ENCODE peak calls at places on chromosomes 7 and 10, in four cellular contexts. One of them, this sample, is unnamed.

GRCh38 chr7:645606-646005 is 80.9 kb upstream of the DNAAF5 start:
- DNase-seq in fibroblast of villous mesenchyme: no peak
- DNase-seq in spleen: no peak
- DNase-seq in astrocyte of the spinal cord: no peak
- DNase-seq in this sample: no peak

GRCh38 chr7:12052211-12052610 is 158.9 kb upstream of the TMEM106B start:
- DNase-seq in fibroblast of villous mesenchyme: peak
- DNase-seq in spleen: no peak
- DNase-seq in astrocyte of the spinal cord: no peak
- DNase-seq in this sample: peak

GRCh38 chr10:101967713-101968112 is 88.3 kb downstream of the ARMH3 start:
- DNase-seq in fibroblast of villous mesenchyme: no peak
- DNase-seq in spleen: no peak
- DNase-seq in astrocyte of the spinal cord: peak
- DNase-seq in this sample: peak

GRCh38 chr10:1498746-1499343 is 238.5 kb downstream of the ADARB2 start:
- DNase-seq in fibroblast of villous mesenchyme: no peak
- DNase-seq in spleen: no peak
- DNase-seq in astrocyte of the spinal cord: no peak
- DNase-seq in this sample: no peak

GRCh38 chr10:79385392-79385795 is 38.1 kb downstream of the PPIF start:
- DNase-seq in fibroblast of villous mesenchyme: no peak
- DNase-seq in spleen: peak
- DNase-seq in astrocyte of the spinal cord: no peak
- DNase-seq in this sample: no peak

GRCh38 chr10:127535802-127536515 is 13.2 kb upstream of the NPS start:
- DNase-seq in fibroblast of villous mesenchyme: no peak
- DNase-seq in spleen: no peak
- DNase-seq in astrocyte of the spinal cord: no peak
- DNase-seq in this sample: no peak

GRCh38 chr10:6271663-6272062 is 68.9 kb downstream of the PFKFB3 start:
- DNase-seq in fibroblast of villous mesenchyme: no peak
- DNase-seq in spleen: no peak
- DNase-seq in astrocyte of the spinal cord: no peak
- DNase-seq in this sample: no peak

GRCh38 chr10:101031796-101032636 is 982 bp downstream of the SFXN3 start:
- DNase-seq in fibroblast of villous mesenchyme: peak
- DNase-seq in spleen: peak
- DNase-seq in astrocyte of the spinal cord: peak
- DNase-seq in this sample: peak

GRCh38 chr7:73313521-73313906 is 4.9 kb upstream of the NSUN5 start:
- DNase-seq in fibroblast of villous mesenchyme: no peak
- DNase-seq in spleen: no peak
- DNase-seq in astrocyte of the spinal cord: no peak
- DNase-seq in this sample: no peak

GRCh38 chr10:121096617-121097431 is 245.7 kb downstream of the WDR11 start:
- DNase-seq in fibroblast of villous mesenchyme: peak
- DNase-seq in spleen: no peak
- DNase-seq in astrocyte of the spinal cord: peak
- DNase-seq in this sample: peak

GRCh38 chr7:71384094-71384493 is 252.2 kb downstream of the GALNT17 start:
- DNase-seq in fibroblast of villous mesenchyme: no peak
- DNase-seq in spleen: no peak
- DNase-seq in astrocyte of the spinal cord: no peak
- DNase-seq in this sample: no peak

GRCh38 chr7:111763221-111763791 is 201.0 kb upstream of the IMMP2L start:
- DNase-seq in fibroblast of villous mesenchyme: peak
- DNase-seq in spleen: no peak
- DNase-seq in astrocyte of the spinal cord: peak
- DNase-seq in this sample: peak

GRCh38 chr10:52879181-52879607 is 106.6 kb upstream of the MBL2 start:
- DNase-seq in fibroblast of villous mesenchyme: peak
- DNase-seq in spleen: no peak
- DNase-seq in astrocyte of the spinal cord: peak
- DNase-seq in this sample: no peak

GRCh38 chr10:12710594-12711343 is 290.7 kb downstream of the CCDC3 start:
- DNase-seq in fibroblast of villous mesenchyme: peak
- DNase-seq in spleen: peak
- DNase-seq in astrocyte of the spinal cord: peak
- DNase-seq in this sample: peak

GRCh38 chr10:14820010-14820774 is 17.6 kb downstream of the CDNF start:
- DNase-seq in fibroblast of villous mesenchyme: peak
- DNase-seq in spleen: no peak
- DNase-seq in astrocyte of the spinal cord: peak
- DNase-seq in this sample: peak

GRCh38 chr7:96330193-96330592 is 8.3 kb upstream of the SLC25A13 start:
- DNase-seq in fibroblast of villous mesenchyme: no peak
- DNase-seq in spleen: no peak
- DNase-seq in astrocyte of the spinal cord: no peak
- DNase-seq in this sample: no peak

GRCh38 chr10:21526952-21527633 is 1.6 kb upstream of the SKIDA1 start:
- DNase-seq in fibroblast of villous mesenchyme: peak
- DNase-seq in spleen: peak
- DNase-seq in astrocyte of the spinal cord: peak
- DNase-seq in this sample: peak

GRCh38 chr7:104980969-104981670 is 32.9 kb upstream of the KMT2E start:
- DNase-seq in fibroblast of villous mesenchyme: peak
- DNase-seq in spleen: no peak
- DNase-seq in astrocyte of the spinal cord: peak
- DNase-seq in this sample: peak

GRCh38 chr7:102202556-102202955 is 84.1 kb upstream of the SH2B2 start:
- DNase-seq in fibroblast of villous mesenchyme: no peak
- DNase-seq in spleen: no peak
- DNase-seq in astrocyte of the spinal cord: no peak
- DNase-seq in this sample: no peak

GRCh38 chr10:27783660-27784059 is 38.0 kb upstream of the MKX start:
- DNase-seq in fibroblast of villous mesenchyme: peak
- DNase-seq in spleen: no peak
- DNase-seq in astrocyte of the spinal cord: peak
- DNase-seq in this sample: peak

GRCh38 chr10:48800283-48800675 is 115.6 kb downstream of the WDFY4 start:
- DNase-seq in fibroblast of villous mesenchyme: no peak
- DNase-seq in spleen: no peak
- DNase-seq in astrocyte of the spinal cord: no peak
- DNase-seq in this sample: no peak

GRCh38 chr10:32065871-32066270 is 9.6 kb upstream of the KIF5B start:
- DNase-seq in fibroblast of villous mesenchyme: peak
- DNase-seq in spleen: no peak
- DNase-seq in astrocyte of the spinal cord: peak
- DNase-seq in this sample: peak

GRCh38 chr10:91602449-91602848 is 30.4 kb downstream of the PPP1R3C start:
- DNase-seq in fibroblast of villous mesenchyme: no peak
- DNase-seq in spleen: no peak
- DNase-seq in astrocyte of the spinal cord: no peak
- DNase-seq in this sample: no peak

GRCh38 chr10:110646417-110647135 is 2.4 kb downstream of the RBM20 start:
- DNase-seq in fibroblast of villous mesenchyme: no peak
- DNase-seq in spleen: no peak
- DNase-seq in astrocyte of the spinal cord: no peak
- DNase-seq in this sample: no peak

GRCh38 chr10:84907461-84908010 is 579.1 kb downstream of the CCSER2 start:
- DNase-seq in fibroblast of villous mesenchyme: no peak
- DNase-seq in spleen: no peak
- DNase-seq in astrocyte of the spinal cord: no peak
- DNase-seq in this sample: no peak

GRCh38 chr7:107248551-107249316 is 79.9 kb downstream of the HBP1 start:
- DNase-seq in fibroblast of villous mesenchyme: no peak
- DNase-seq in spleen: no peak
- DNase-seq in astrocyte of the spinal cord: no peak
- DNase-seq in this sample: no peak

GRCh38 chr7:125833839-125834238 is 904.2 kb upstream of the POT1 start:
- DNase-seq in fibroblast of villous mesenchyme: no peak
- DNase-seq in spleen: no peak
- DNase-seq in astrocyte of the spinal cord: no peak
- DNase-seq in this sample: no peak

GRCh38 chr10:102312683-102313082 is 67.4 kb downstream of the GBF1 start:
- DNase-seq in fibroblast of villous mesenchyme: no peak
- DNase-seq in spleen: no peak
- DNase-seq in astrocyte of the spinal cord: peak
- DNase-seq in this sample: peak

GRCh38 chr10:154348-154747 is 19.1 kb downstream of the ZMYND11 start:
- DNase-seq in fibroblast of villous mesenchyme: peak
- DNase-seq in spleen: no peak
- DNase-seq in astrocyte of the spinal cord: peak
- DNase-seq in this sample: peak

GRCh38 chr10:132397036-132397541 is at the start of gene PWWP2B:
- DNase-seq in fibroblast of villous mesenchyme: peak
- DNase-seq in spleen: peak
- DNase-seq in astrocyte of the spinal cord: no peak
- DNase-seq in this sample: peak

GRCh38 chr10:76582536-76582935 is 1055.1 kb downstream of the KCNMA1 start:
- DNase-seq in fibroblast of villous mesenchyme: peak
- DNase-seq in spleen: no peak
- DNase-seq in astrocyte of the spinal cord: peak
- DNase-seq in this sample: peak

GRCh38 chr7:155962191-155962967 is 150.1 kb upstream of the SHH start:
- DNase-seq in fibroblast of villous mesenchyme: no peak
- DNase-seq in spleen: no peak
- DNase-seq in astrocyte of the spinal cord: peak
- DNase-seq in this sample: peak

GRCh38 chr10:75037171-75038153 is 74.0 kb upstream of the SAMD8 start:
- DNase-seq in fibroblast of villous mesenchyme: no peak
- DNase-seq in spleen: no peak
- DNase-seq in astrocyte of the spinal cord: no peak
- DNase-seq in this sample: no peak

GRCh38 chr10:75042292-75042974 is 69.0 kb upstream of the SAMD8 start:
- DNase-seq in fibroblast of villous mesenchyme: peak
- DNase-seq in spleen: no peak
- DNase-seq in astrocyte of the spinal cord: peak
- DNase-seq in this sample: peak

GRCh38 chr10:75043256-75044121 is 68.0 kb upstream of the SAMD8 start:
- DNase-seq in fibroblast of villous mesenchyme: no peak
- DNase-seq in spleen: peak
- DNase-seq in astrocyte of the spinal cord: no peak
- DNase-seq in this sample: no peak

GRCh38 chr10:75038335-75038734 is 73.1 kb upstream of the SAMD8 start:
- DNase-seq in fibroblast of villous mesenchyme: peak
- DNase-seq in spleen: no peak
- DNase-seq in astrocyte of the spinal cord: peak
- DNase-seq in this sample: peak

DNA sequence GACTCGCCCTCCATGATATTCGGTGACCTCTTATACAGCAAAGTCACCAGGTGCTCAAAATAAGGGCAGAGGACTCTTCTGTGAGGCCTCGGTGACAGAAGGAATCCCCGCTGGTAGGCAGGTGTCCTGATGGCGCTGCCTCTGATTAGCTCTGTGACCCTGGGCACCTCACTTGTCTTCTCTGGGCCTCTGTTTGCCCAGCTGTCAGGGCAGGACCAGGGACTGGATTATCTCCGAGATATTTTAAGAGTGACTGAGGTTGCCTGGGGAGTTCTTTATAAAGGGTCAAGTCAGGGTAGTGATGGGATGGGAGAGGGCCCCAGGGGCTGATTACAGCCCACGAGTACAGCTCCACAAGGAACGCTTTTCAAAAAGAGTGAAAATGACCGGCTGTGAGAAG is 70.9 kb upstream of the SAMD8 start:
- DNase-seq in fibroblast of villous mesenchyme: no peak
- DNase-seq in spleen: no peak
- DNase-seq in astrocyte of the spinal cord: no peak
- DNase-seq in this sample: no peak
- TF ChIP-seq CTCF in fibroblast of villous mesenchyme: no peak
- TF ChIP-seq CTCF in spleen: no peak
- TF ChIP-seq CTCF in astrocyte of the spinal cord: no peak
- TF ChIP-seq CTCF in this sample: no peak

DNA sequence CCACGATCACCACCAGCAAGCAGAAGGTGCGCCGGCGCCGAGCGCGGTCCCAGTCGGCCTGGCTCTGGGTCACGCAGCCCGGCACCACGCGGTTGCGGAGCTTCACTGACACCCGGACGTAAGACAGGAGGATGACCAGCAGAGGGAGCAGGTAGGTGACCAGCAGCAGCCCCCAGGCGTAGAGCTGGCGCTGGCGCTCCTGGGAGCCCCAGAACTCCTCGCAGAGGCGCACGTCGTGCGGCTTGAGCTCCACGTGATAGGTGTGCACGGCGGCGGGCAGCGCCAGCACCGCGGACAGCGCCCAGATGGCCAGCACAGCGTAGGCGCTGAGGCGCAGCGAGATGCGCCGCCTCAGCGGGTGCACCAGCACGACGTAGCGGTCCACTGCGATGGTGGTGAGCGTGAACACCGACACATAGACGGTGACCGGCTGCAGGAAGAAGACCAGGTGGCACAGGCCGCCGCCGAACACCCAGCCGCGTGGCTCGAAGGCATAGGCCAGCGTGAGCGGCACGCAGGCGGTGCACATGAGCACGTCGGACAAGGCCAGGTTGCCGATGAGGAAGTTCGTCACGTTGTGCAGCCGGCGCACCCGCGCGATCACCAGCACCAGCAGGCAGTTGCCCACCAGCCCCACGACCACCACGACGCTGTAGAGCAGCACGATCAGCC is 920 bp downstream of the PRLHR start:
- DNase-seq in fibroblast of villous mesenchyme: peak
- DNase-seq in spleen: no peak
- DNase-seq in astrocyte of the spinal cord: peak
- DNase-seq in this sample: peak
- H3K4me3 ChIP-seq in fibroblast of villous mesenchyme: no peak
- H3K4me3 ChIP-seq in spleen: no peak
- H3K4me3 ChIP-seq in astrocyte of the spinal cord: no peak
- H3K4me3 ChIP-seq in this sample: no peak

GRCh38 chr7:130381468-130382312 is 1.4 kb downstream of the CPA1 start:
- DNase-seq in fibroblast of villous mesenchyme: no peak
- DNase-seq in spleen: no peak
- DNase-seq in astrocyte of the spinal cord: no peak
- DNase-seq in this sample: no peak
- TF ChIP-seq CTCF in fibroblast of villous mesenchyme: peak
- TF ChIP-seq CTCF in spleen: no peak
- TF ChIP-seq CTCF in astrocyte of the spinal cord: peak
- TF ChIP-seq CTCF in this sample: peak

GRCh38 chr7:151035902-151036301 is 7.7 kb downstream of the ABCB8 start:
- DNase-seq in fibroblast of villous mesenchyme: no peak
- DNase-seq in spleen: no peak
- DNase-seq in astrocyte of the spinal cord: no peak
- DNase-seq in this sample: no peak
- H3K4me3 ChIP-seq in fibroblast of villous mesenchyme: no peak
- H3K4me3 ChIP-seq in spleen: no peak
- H3K4me3 ChIP-seq in astrocyte of the spinal cord: no peak
- H3K4me3 ChIP-seq in this sample: no peak

This sample was measured in fibroblast of pulmonary artery.